ENCODE peak calls at places on chromosome 2, in six cellular contexts. J is GM23248, A is PC-9, O is astrocyte, L is MM.1S, V is osteoblast. S is an unnamed sample. For H3K79me2, the result is how much of the 10 kb centered on the place peaks cover.

GRCh38 chr2:215522237-215522636 is 86.4 kb upstream of the FN1 start:
- DNase-seq in J (no peak), A (no peak), O (no peak), L (no peak), V (no peak), S (no peak)

GRCh38 chr2:223835701-223836532 is 1.5 kb downstream of the AP1S3 start:
- DNase-seq in J (no peak), A (peak), O (no peak), L (peak), V (peak), S (peak)

GRCh38 chr2:149161481-149162225 is 123.2 kb downstream of the LYPD6B start:
- DNase-seq in J (no peak), A (no peak), O (no peak), L (no peak), V (no peak), S (no peak)

GRCh38 chr2:159942149-159942548 is 120.3 kb downstream of the PLA2R1 start:
- DNase-seq in J (no peak), A (no peak), O (no peak), L (no peak), V (no peak), S (no peak)

GRCh38 chr2:120032297-120032696 is 19.4 kb downstream of the EPB41L5 start:
- DNase-seq in J (no peak), A (no peak), O (no peak), L (no peak), V (no peak), S (no peak)

GRCh38 chr2:240286596-240286995 is 146.1 kb upstream of the OTOS start:
- DNase-seq in J (no peak), A (no peak), O (no peak), L (no peak), V (no peak), S (no peak)

GRCh38 chr2:88159955-88160415 is 10.2 kb upstream of the THNSL2 start:
- DNase-seq in J (peak), A (peak), O (peak), L (peak), V (peak), S (peak)

GRCh38 chr2:188515918-188516317 is 224.2 kb downstream of the GULP1 start:
- DNase-seq in J (no peak), A (no peak), O (no peak), L (no peak), V (no peak), S (no peak)

GRCh38 chr2:135512099-135512498 is 18.9 kb downstream of the ZRANB3 start:
- DNase-seq in J (no peak), A (no peak), O (no peak), L (no peak), V (peak), S (no peak)

GRCh38 chr2:86521922-86522321 is 41.3 kb downstream of the CHMP3 start:
- DNase-seq in J (no peak), A (no peak), O (no peak), L (no peak), V (no peak), S (no peak)

GRCh38 chr2:69138247-69138754 is 125.3 kb downstream of the ANTXR1 start:
- DNase-seq in J (peak), A (peak), O (peak), L (no peak), V (no peak), S (no peak)

GRCh38 chr2:46855805-46856204 is 59.8 kb downstream of the MCFD2 start:
- DNase-seq in J (peak), A (no peak), O (no peak), L (no peak), V (no peak), S (no peak)

GRCh38 chr2:237895544-237896506 is 36.4 kb downstream of the RAMP1 start:
- DNase-seq in J (no peak), A (no peak), O (peak), L (no peak), V (peak), S (peak)

GRCh38 chr2:49972699-49973098 is 818.4 kb upstream of the FSHR start:
- DNase-seq in J (no peak), A (no peak), O (no peak), L (no peak), V (no peak), S (no peak)

GRCh38 chr2:11712866-11713265 is 33.6 kb upstream of the LPIN1 start:
- DNase-seq in J (no peak), A (peak), O (no peak), L (no peak), V (no peak), S (no peak)

GRCh38 chr2:77228379-77228778 is 293.8 kb downstream of the LRRTM4 start:
- DNase-seq in J (no peak), A (no peak), O (peak), L (no peak), V (no peak), S (peak)

GRCh38 chr2:21372654-21373053 is 248.9 kb downstream of the TDRD15 start:
- DNase-seq in J (peak), A (no peak), O (no peak), L (no peak), V (no peak), S (peak)

GRCh38 chr2:118841828-118842461 is 5.5 kb downstream of the EN1 start:
- DNase-seq in J (no peak), A (no peak), O (no peak), L (no peak), V (peak), S (no peak)

GRCh38 chr2:12340164-12340563 is 376.6 kb upstream of the TRIB2 start:
- DNase-seq in J (peak), A (no peak), O (peak), L (no peak), V (peak), S (no peak)

GRCh38 chr2:165766326-165766927 is 27.6 kb downstream of the GALNT3 start:
- DNase-seq in J (no peak), A (no peak), O (no peak), L (no peak), V (no peak), S (no peak)
- H3K79me2 ChIP-seq in J (under half), A (under half), O (under half), L (under half), V (under half), S (under half)

GRCh38 chr2:20178404-20179178 is 46.3 kb downstream of the SDC1 start:
- DNase-seq in J (no peak), A (no peak), O (no peak), L (no peak), V (peak), S (no peak)
- H3K27ac ChIP-seq in J (no peak), A (no peak), O (no peak), L (no peak), V (no peak), S (no peak)

GRCh38 chr2:54975175-54975574 is 75.1 kb downstream of the RTN4 start:
- DNase-seq in J (no peak), A (no peak), O (no peak), L (no peak), V (no peak), S (no peak)
- H3K79me2 ChIP-seq in J (half or more), A (half or more), O (half or more), L (under half), V (half or more), S (half or more)

GRCh38 chr2:101697794-101698418 is 399 bp downstream of the MAP4K4 start:
- DNase-seq in J (peak), A (peak), O (no peak), L (no peak), V (peak), S (peak)

GRCh38 chr2:101697124-101697793 is at the start of gene MAP4K4:
- DNase-seq in J (peak), A (peak), O (peak), L (peak), V (peak), S (peak)

GRCh38 chr2:101699939-101700442 is 2.5 kb downstream of the MAP4K4 start:
- DNase-seq in J (peak), A (no peak), O (no peak), L (no peak), V (peak), S (no peak)

GRCh38 chr2:101698419-101699190 is 1.1 kb downstream of the MAP4K4 start:
- DNase-seq in J (peak), A (no peak), O (peak), L (no peak), V (peak), S (peak)

GRCh38 chr2:101699191-101699938 is 1.9 kb downstream of the MAP4K4 start:
- DNase-seq in J (peak), A (no peak), O (peak), L (no peak), V (no peak), S (no peak)
- H3K27ac ChIP-seq in J (peak), A (peak), O (peak), L (no peak), V (peak), S (peak)

GRCh38 chr2:197307236-197307932 is 3.2 kb downstream of the ANKRD44 start:
- DNase-seq in J (no peak), A (no peak), O (no peak), L (no peak), V (no peak), S (no peak)
- H3K79me2 ChIP-seq in J (under half), A (under half), O (under half), L (half or more), V (under half), S (under half)

DNA sequence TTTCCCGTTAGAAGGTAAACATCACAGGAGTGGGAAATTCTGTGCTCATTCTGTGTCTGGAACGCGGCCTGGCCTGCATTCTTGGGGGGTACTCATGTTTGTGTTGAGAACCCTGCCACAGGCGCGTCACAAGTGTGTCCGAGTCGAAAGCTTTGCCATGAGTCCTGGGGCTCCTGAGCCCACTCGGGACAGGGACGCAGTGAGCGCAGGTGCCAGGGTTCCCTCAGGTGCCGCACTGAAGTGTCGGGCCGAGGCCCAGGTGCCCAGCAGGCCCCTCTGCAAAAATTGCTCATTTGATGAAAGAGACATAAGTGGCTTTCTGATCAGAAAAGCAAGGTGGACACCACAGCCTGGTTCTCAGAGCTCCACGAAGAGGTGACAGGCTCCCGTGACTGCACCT is 4.7 kb downstream of the D2HGDH start:
- DNase-seq in J (no peak), A (no peak), O (no peak), L (no peak), V (no peak), S (no peak)
- H3K27ac ChIP-seq in J (no peak), A (no peak), O (no peak), L (no peak), V (peak), S (no peak)

GRCh38 chr2:27356056-27356381 is 545 bp downstream of the GTF3C2 start:
- DNase-seq in J (peak), A (peak), O (peak), L (no peak), V (no peak), S (peak)
- H3K79me2 ChIP-seq in J (half or more), A (half or more), O (half or more), L (half or more), V (half or more), S (half or more)

S was measured in hepatocyte.